ENCODE peak calls at places on chromosomes 1 and 21, in seven cellular contexts. D is HCT116, Y is H1, R is SK-N-SH, N is K562, M is HepG2, E is GM12878. A is an unnamed sample.

GRCh38 chr1:197692965-197693364 is 82.3 kb downstream of the DENND1B start:
- DNase-seq in N (no peak), R (no peak), D (peak; percentile 4), M (peak; percentile 15), E (no peak), Y (no peak), A (no peak)

GRCh38 chr1:117093091-117093534 is 28.4 kb downstream of the TRIM45 start:
- DNase-seq in D (no peak), E (no peak), M (no peak), N (peak; percentile 69), Y (peak; percentile 29), R (no peak), A (no peak)

GRCh38 chr1:175976865-175977642 is 230.0 kb downstream of the COP1 start:
- DNase-seq in M (no peak), N (no peak), D (no peak), Y (no peak), E (no peak), R (no peak), A (no peak)

GRCh38 chr1:46188295-46189030 is 9.8 kb downstream of the POMGNT1 start:
- DNase-seq in D (no peak), Y (no peak), N (no peak), E (no peak), R (no peak), M (no peak), A (peak; percentile 67)

GRCh38 chr1:30936541-30937171 is 28.1 kb upstream of the SDC3 start:
- DNase-seq in Y (no peak), R (no peak), N (no peak), M (no peak), E (no peak), D (no peak), A (no peak)

GRCh38 chr21:46097826-46098286 is at the start of gene COL6A2:
- DNase-seq in D (no peak), Y (peak; percentile 15), E (no peak), N (peak; percentile 87), R (peak; percentile 97), M (no peak), A (peak; percentile 49)

GRCh38 chr1:19073311-19074186 is 117.1 kb upstream of the IFFO2 start:
- DNase-seq in R (no peak), E (no peak), Y (no peak), D (no peak), N (no peak), M (no peak), A (no peak)

GRCh38 chr1:172180886-172181285 is 239.6 kb upstream of the C1orf105 start:
- DNase-seq in Y (no peak), R (no peak), E (peak; percentile 69), N (no peak), M (no peak), D (no peak), A (no peak)

GRCh38 chr1:88683516-88683847 is 591 bp upstream of the PKN2 start:
- DNase-seq in N (peak; percentile 51), D (no peak), E (no peak), R (no peak), M (no peak), Y (no peak), A (no peak)

GRCh38 chr21:38496224-38496623 is 2.1 kb downstream of the ERG start:
- DNase-seq in M (no peak), R (no peak), Y (no peak), N (no peak), D (no peak), E (no peak), A (no peak)

GRCh38 chr1:180094705-180095280 is 59.9 kb upstream of the QSOX1 start:
- DNase-seq in Y (no peak), M (no peak), R (no peak), D (no peak), N (no peak), E (no peak), A (no peak)

GRCh38 chr1:115642168-115643072 is 650 bp downstream of the VANGL1 start:
- DNase-seq in N (peak; percentile 72), M (peak; percentile 35), R (peak; percentile 83), D (no peak), Y (no peak), E (peak; percentile 28), A (peak; percentile 60)

GRCh38 chr1:183915634-183916510 is 111.0 kb downstream of the RGL1 start:
- DNase-seq in Y (peak; percentile 68), R (peak; percentile 63), E (peak; percentile 68), M (peak; percentile 83), D (peak; percentile 91), N (peak; percentile 78), A (peak; percentile 61)

GRCh38 chr1:154546264-154547043 is 12.0 kb downstream of the UBE2Q1 start:
- DNase-seq in N (peak; percentile 78), M (peak; percentile 72), E (peak; percentile 13), Y (peak; percentile 66), R (peak; percentile 88), D (peak; percentile 63), A (peak; percentile 83)

GRCh38 chr1:21397813-21398188 is 42.1 kb upstream of the NBPF3 start:
- DNase-seq in N (peak; percentile 37), D (no peak), R (no peak), E (no peak), Y (no peak), M (no peak), A (no peak)

GRCh38 chr1:72186733-72187307 is 95.5 kb downstream of the NEGR1 start:
- DNase-seq in M (peak; percentile 1), D (no peak), N (no peak), E (no peak), Y (no peak), R (peak; percentile 5), A (peak; percentile 23)

GRCh38 chr21:34215911-34216310 is 142.5 kb downstream of the MRPS6 start:
- DNase-seq in Y (no peak), E (no peak), R (no peak), N (no peak), M (no peak), D (no peak), A (no peak)

GRCh38 chr1:36835017-36835695 is 199.2 kb downstream of the GRIK3 start:
- DNase-seq in E (no peak), N (no peak), R (peak; percentile 67), M (no peak), D (no peak), Y (no peak), A (peak; percentile 16)

GRCh38 chr1:151984313-151984956 is 9.2 kb downstream of the S100A10 start:
- DNase-seq in N (no peak), R (no peak), M (no peak), Y (no peak), D (no peak), E (peak; percentile 25), A (no peak)

GRCh38 chr1:174005032-174005431 is 17.1 kb downstream of the RC3H1 start:
- DNase-seq in D (no peak), R (peak; percentile 47), Y (no peak), M (no peak), N (no peak), E (peak; percentile 83), A (no peak)

GRCh38 chr1:91553196-91553595 is 52.5 kb downstream of the CDC7 start:
- DNase-seq in M (no peak), D (no peak), N (no peak), Y (no peak), E (no peak), R (no peak), A (no peak)

GRCh38 chr1:75126611-75127101 is 7.5 kb upstream of the LHX8 start:
- DNase-seq in E (no peak), N (no peak), Y (no peak), D (no peak), R (no peak), M (no peak), A (no peak)

GRCh38 chr1:23638188-23638619 is 53.4 kb upstream of the RPL11 start:
- DNase-seq in M (no peak), E (no peak), Y (no peak), D (no peak), N (peak; percentile 44), R (no peak), A (no peak)

GRCh38 chr1:23636009-23636408 is 55.6 kb upstream of the RPL11 start:
- DNase-seq in M (no peak), N (no peak), E (no peak), D (no peak), R (no peak), Y (no peak), A (no peak)

GRCh38 chr1:23638786-23639241 is 52.8 kb upstream of the RPL11 start:
- DNase-seq in Y (no peak), E (no peak), M (no peak), N (no peak), R (peak; percentile 48), D (no peak), A (no peak)

GRCh38 chr1:23634840-23635642 is 56.6 kb upstream of the RPL11 start:
- DNase-seq in N (peak; percentile 87), D (peak; percentile 56), E (peak; percentile 66), Y (no peak), R (peak; percentile 84), M (peak; percentile 53), A (peak; percentile 78)

GRCh38 chr1:23639460-23639859 is 52.1 kb upstream of the RPL11 start:
- DNase-seq in M (no peak), E (no peak), Y (no peak), D (no peak), R (no peak), N (no peak), A (no peak)
- TF ChIP-seq JUND in M (no peak), E (no peak), Y (no peak), D (no peak), R (no peak), N (no peak), A (no peak)

DNA sequence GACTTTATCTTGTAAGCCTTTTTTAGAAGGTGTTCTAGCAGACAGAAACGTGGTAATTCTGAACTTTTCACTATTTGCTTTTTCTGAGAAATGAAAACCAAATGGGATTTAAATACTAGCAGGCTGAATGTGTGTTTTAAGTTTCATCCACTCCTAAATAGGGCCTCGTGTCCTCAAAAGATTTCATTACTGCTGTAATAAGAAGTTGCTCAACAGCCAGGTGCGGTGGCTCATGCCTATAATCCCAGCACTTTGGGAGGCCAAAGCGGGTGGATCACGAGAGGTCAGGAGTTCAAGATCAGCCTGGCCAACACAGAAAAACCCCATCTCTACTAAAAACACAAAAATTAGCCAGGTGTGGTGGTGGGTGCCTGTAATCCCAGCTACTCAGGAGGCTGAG is 44.6 kb upstream of the FMO2 start:
- DNase-seq in R (no peak), D (no peak), Y (no peak), N (no peak), M (no peak), E (no peak), A (no peak)
- TF ChIP-seq JUND in R (no peak), D (no peak), Y (no peak), N (no peak), M (no peak), E (no peak), A (no peak)

DNA sequence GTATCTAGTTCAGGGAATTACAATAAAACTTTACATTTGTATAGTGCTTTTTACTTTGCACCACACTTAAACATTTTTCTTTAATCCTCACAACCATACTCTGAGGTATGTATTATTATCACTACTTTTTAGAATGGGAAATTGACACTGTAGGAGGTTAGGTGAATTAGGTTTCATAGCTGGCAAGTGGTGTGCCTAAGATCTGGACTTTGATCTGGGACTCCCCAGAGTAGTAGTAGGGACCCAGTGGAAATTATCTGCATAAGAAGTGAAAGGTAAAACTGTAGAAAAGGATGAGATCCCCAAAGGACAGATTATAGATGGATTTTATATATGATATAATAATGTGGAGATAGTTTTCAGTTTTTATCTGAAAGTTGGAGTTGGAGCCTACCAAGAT is 85.6 kb downstream of the PPP1R12B start:
- DNase-seq in Y (no peak), D (no peak), E (no peak), M (no peak), N (no peak), R (no peak), A (no peak)
- TF ChIP-seq JUND in Y (no peak), D (no peak), E (no peak), M (no peak), N (no peak), R (no peak), A (no peak)

GRCh38 chr1:209430821-209431259 is 152.7 kb upstream of the CAMK1G start:
- DNase-seq in R (no peak), N (no peak), Y (no peak), D (no peak), E (no peak), M (no peak), A (no peak)
- TF ChIP-seq JUND in R (no peak), N (no peak), Y (no peak), D (no peak), E (no peak), M (no peak), A (no peak)